ENCODE peak calls at places on chromosome 5, in six cellular contexts. L is RWPE2, F is lower lobe of right lung, M is GM12878, W is A549, Y is lung. J is an unnamed sample.

GRCh38 chr5:143050183-143050582 is 280.0 kb downstream of the ARHGAP26 start:
- ATAC-seq in L (no peak), F (no peak), Y (no peak), W (no peak), M (no peak), J (no peak)

GRCh38 chr5:61734001-61734400 is 401.9 kb downstream of the ZSWIM6 start:
- ATAC-seq in L (no peak), F (no peak), M (no peak), W (peak), Y (no peak), J (no peak)

GRCh38 chr5:137667341-137667740 is 68.5 kb downstream of the KLHL3 start:
- ATAC-seq in Y (no peak), M (no peak), L (no peak), F (peak), W (no peak), J (no peak)

GRCh38 chr5:159469496-159470370 is 139.4 kb upstream of the IL12B start:
- ATAC-seq in L (no peak), W (no peak), M (peak), F (peak), Y (peak), J (no peak)

GRCh38 chr5:124527220-124527991 is 219.0 kb downstream of the ZNF608 start:
- ATAC-seq in Y (peak), W (no peak), F (peak), M (peak), L (no peak), J (no peak)

GRCh38 chr5:111224561-111224989 is 391 bp downstream of the CAMK4 start:
- ATAC-seq in Y (no peak), M (peak), F (peak), W (peak), L (peak), J (peak)

GRCh38 chr5:178231736-178232123 is 872 bp downstream of the PHYKPL start:
- ATAC-seq in W (no peak), M (peak), F (peak), Y (no peak), L (peak), J (no peak)

GRCh38 chr5:171736976-171737848 is 48.4 kb upstream of the SMIM23 start:
- ATAC-seq in F (peak), W (no peak), M (no peak), L (no peak), Y (no peak), J (peak)

GRCh38 chr5:1056611-1057484 is 48.2 kb downstream of the NKD2 start:
- ATAC-seq in W (no peak), M (no peak), F (no peak), Y (no peak), L (no peak), J (no peak)

GRCh38 chr5:10704949-10705621 is 55.9 kb downstream of the DAP start:
- ATAC-seq in M (peak), Y (peak), W (no peak), F (peak), L (peak), J (peak)

GRCh38 chr5:172870261-172870806 is 36.3 kb downstream of the ERGIC1 start:
- ATAC-seq in W (peak), Y (peak), F (peak), L (peak), M (no peak), J (peak)

GRCh38 chr5:172868924-172869565 is 35.0 kb downstream of the ERGIC1 start:
- ATAC-seq in L (peak), W (peak), Y (peak), M (peak), F (peak), J (peak)

GRCh38 chr5:172868436-172868923 is 34.4 kb downstream of the ERGIC1 start:
- ATAC-seq in W (peak), F (no peak), Y (no peak), L (peak), M (no peak), J (peak)

GRCh38 chr5:172870807-172871431 is 36.9 kb downstream of the ERGIC1 start:
- ATAC-seq in L (peak), Y (no peak), W (no peak), M (no peak), F (peak), J (no peak)

GRCh38 chr5:172869734-172870133 is 35.7 kb downstream of the ERGIC1 start:
- ATAC-seq in F (no peak), W (no peak), Y (no peak), M (no peak), L (no peak), J (no peak)
- H3K27ac ChIP-seq in F (peak), W (peak), Y (peak), M (no peak), L (peak), J (peak)

GRCh38 chr5:53262348-53262970 is 152.9 kb upstream of the MOCS2 start:
- ATAC-seq in M (peak), L (no peak), W (no peak), F (peak), Y (no peak), J (no peak)
- TF ChIP-seq CTCF in M (peak), L (peak), W (peak), F (peak), Y (peak), J (peak)

GRCh38 chr5:58012801-58013315 is 447.0 kb downstream of the PLK2 start:
- ATAC-seq in F (no peak), L (no peak), M (no peak), Y (no peak), W (no peak), J (no peak)

GRCh38 chr5:58011301-58011700 is 448.6 kb downstream of the PLK2 start:
- ATAC-seq in Y (no peak), M (no peak), L (no peak), W (no peak), F (no peak), J (no peak)

GRCh38 chr5:58013542-58014258 is 446.2 kb downstream of the PLK2 start:
- ATAC-seq in F (no peak), W (no peak), M (no peak), Y (no peak), L (no peak), J (no peak)

GRCh38 chr5:58009754-58010153 is 450.1 kb downstream of the PLK2 start:
- ATAC-seq in M (no peak), F (no peak), L (no peak), W (no peak), Y (no peak), J (no peak)

DNA sequence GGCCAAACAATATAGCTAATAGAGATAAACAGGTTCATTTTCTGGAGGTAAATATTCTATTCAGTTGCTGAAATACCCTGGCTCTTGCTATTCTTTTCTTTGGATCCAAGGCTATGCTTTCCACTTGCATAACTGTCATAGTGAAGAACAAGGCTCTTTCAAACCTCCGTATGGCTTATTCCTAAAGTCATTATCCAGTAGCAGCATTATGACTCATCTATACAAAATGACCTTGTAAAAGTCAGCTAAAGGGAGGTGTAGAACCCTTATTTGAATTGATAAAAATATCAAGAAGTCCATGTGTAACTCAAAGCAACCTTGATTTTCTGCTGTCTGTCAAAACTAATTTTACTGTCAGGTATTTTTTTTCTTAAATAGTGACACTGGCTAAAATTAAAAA is 447.8 kb downstream of the PLK2 start:
- ATAC-seq in W (no peak), Y (no peak), L (no peak), M (no peak), F (no peak), J (no peak)
- H3K27ac ChIP-seq in W (no peak), Y (no peak), L (no peak), M (no peak), F (no peak), J (no peak)

GRCh38 chr5:151224372-151224771 is 480 bp upstream of the CCDC69 start:
- ATAC-seq in F (no peak), M (peak), L (no peak), W (no peak), Y (no peak), J (no peak)

GRCh38 chr5:151222769-151223446 is 984 bp downstream of the CCDC69 start:
- ATAC-seq in L (peak), F (peak), W (peak), M (peak), Y (peak), J (peak)

GRCh38 chr5:151223447-151224264 is at the start of gene CCDC69:
- ATAC-seq in L (peak), M (peak), W (peak), Y (peak), F (peak), J (peak)

GRCh38 chr5:151225475-151225874 is 1.6 kb upstream of the CCDC69 start:
- ATAC-seq in M (no peak), W (no peak), Y (no peak), F (no peak), L (no peak), J (no peak)

DNA sequence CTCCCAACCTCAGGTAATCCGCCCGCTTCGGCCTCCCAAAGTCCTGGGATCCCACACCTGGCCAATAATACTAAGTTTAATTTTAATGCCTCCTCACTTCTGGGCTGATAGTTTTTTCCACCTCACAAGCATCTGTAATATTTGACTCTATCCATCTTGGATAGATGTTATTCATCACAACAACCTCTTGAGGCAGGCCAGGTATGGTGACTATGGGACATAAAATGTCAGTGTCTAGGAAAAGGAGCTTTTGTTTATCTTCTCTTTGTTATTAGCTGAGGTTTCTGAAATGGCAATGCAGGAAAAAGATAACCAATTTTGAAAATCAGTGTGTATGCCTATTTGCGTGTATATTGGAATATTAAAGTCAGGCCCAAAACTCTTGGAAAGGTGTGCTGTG is 1.2 kb upstream of the CCDC69 start:
- ATAC-seq in M (no peak), W (no peak), L (no peak), Y (no peak), F (no peak), J (no peak)
- TF ChIP-seq CTCF in M (no peak), W (no peak), L (no peak), Y (no peak), F (no peak), J (no peak)

DNA sequence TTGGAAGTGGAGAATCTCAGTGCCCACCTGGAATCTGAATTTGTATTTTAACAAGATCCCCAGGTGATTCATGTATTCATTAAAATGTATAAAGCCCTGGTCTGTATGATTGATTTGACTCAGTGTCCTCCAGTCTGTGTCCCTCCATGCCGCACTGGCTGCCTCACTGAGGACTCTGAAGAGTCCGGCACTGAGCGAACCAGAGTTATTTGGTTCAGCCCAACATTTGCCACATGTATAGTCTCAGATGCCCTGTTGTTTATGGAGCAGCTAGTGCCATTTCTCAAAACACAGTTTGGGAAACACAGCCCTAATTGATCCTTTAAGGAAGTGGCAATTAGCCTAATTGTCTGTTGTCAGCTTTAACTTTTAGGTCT is 6.7 kb downstream of the ERGIC1 start:
- ATAC-seq in L (no peak), W (no peak), F (no peak), M (no peak), Y (no peak), J (no peak)
- H3K27ac ChIP-seq in L (peak), W (no peak), F (peak), M (no peak), Y (no peak), J (peak)

GRCh38 chr5:32319392-32319791 is 6.7 kb upstream of the MTMR12 start:
- ATAC-seq in M (no peak), L (no peak), W (no peak), F (no peak), Y (no peak), J (no peak)
- TF ChIP-seq CTCF in M (no peak), L (no peak), W (no peak), F (no peak), Y (no peak), J (no peak)

J was measured in gastroesophageal sphincter.